ENCODE peak calls at places on chromosomes 6 and 20, in four cellular contexts. One of them, this sample, is unnamed. For H3K4me1, the result is how much of the 10 kb centered on the place peaks cover.

GRCh38 chr20:4369798-4370124 is 351.9 kb upstream of the PRND start:
- DNase-seq in ovary: no peak
- DNase-seq in esophagus squamous epithelium: no peak
- DNase-seq in CD4-positive, alpha-beta memory T cell: peak
- DNase-seq in this sample: no peak

GRCh38 chr6:109743739-109744138 is 52.6 kb downstream of the FIG4 start:
- DNase-seq in ovary: no peak
- DNase-seq in esophagus squamous epithelium: no peak
- DNase-seq in CD4-positive, alpha-beta memory T cell: no peak
- DNase-seq in this sample: no peak

GRCh38 chr6:158654960-158655485 is 5.2 kb downstream of the SYTL3 start:
- DNase-seq in ovary: no peak
- DNase-seq in esophagus squamous epithelium: no peak
- DNase-seq in CD4-positive, alpha-beta memory T cell: no peak
- DNase-seq in this sample: no peak

GRCh38 chr6:14224359-14225103 is 107.0 kb downstream of the CD83 start:
- DNase-seq in ovary: no peak
- DNase-seq in esophagus squamous epithelium: no peak
- DNase-seq in CD4-positive, alpha-beta memory T cell: no peak
- DNase-seq in this sample: no peak

GRCh38 chr6:121917263-121917829 is 481.9 kb downstream of the GJA1 start:
- DNase-seq in ovary: no peak
- DNase-seq in esophagus squamous epithelium: no peak
- DNase-seq in CD4-positive, alpha-beta memory T cell: no peak
- DNase-seq in this sample: no peak

GRCh38 chr6:105087571-105088211 is 92.1 kb downstream of the POPDC3 start:
- DNase-seq in ovary: peak
- DNase-seq in esophagus squamous epithelium: no peak
- DNase-seq in CD4-positive, alpha-beta memory T cell: peak
- DNase-seq in this sample: no peak

GRCh38 chr20:1165521-1165920 is 19.3 kb downstream of the TMEM74B start:
- DNase-seq in ovary: no peak
- DNase-seq in esophagus squamous epithelium: no peak
- DNase-seq in CD4-positive, alpha-beta memory T cell: no peak
- DNase-seq in this sample: no peak

GRCh38 chr6:31407699-31408098 is 4.3 kb downstream of the MICA start:
- DNase-seq in ovary: no peak
- DNase-seq in esophagus squamous epithelium: no peak
- DNase-seq in CD4-positive, alpha-beta memory T cell: no peak
- DNase-seq in this sample: no peak

GRCh38 chr6:125789576-125790402 is 971 bp upstream of the NCOA7 start:
- DNase-seq in ovary: peak
- DNase-seq in esophagus squamous epithelium: no peak
- DNase-seq in CD4-positive, alpha-beta memory T cell: peak
- DNase-seq in this sample: no peak

GRCh38 chr20:58550661-58551060 is 35.5 kb upstream of the APCDD1L start:
- DNase-seq in ovary: no peak
- DNase-seq in esophagus squamous epithelium: no peak
- DNase-seq in CD4-positive, alpha-beta memory T cell: no peak
- DNase-seq in this sample: no peak

GRCh38 chr6:113763311-113763766 is 93.8 kb upstream of the MARCKS start:
- DNase-seq in ovary: no peak
- DNase-seq in esophagus squamous epithelium: no peak
- DNase-seq in CD4-positive, alpha-beta memory T cell: no peak
- DNase-seq in this sample: no peak

GRCh38 chr20:47352332-47353223 is 3.9 kb downstream of the ZMYND8 start:
- DNase-seq in ovary: peak
- DNase-seq in esophagus squamous epithelium: no peak
- DNase-seq in CD4-positive, alpha-beta memory T cell: no peak
- DNase-seq in this sample: no peak

GRCh38 chr6:144543006-144543871 is 258.1 kb downstream of the UTRN start:
- DNase-seq in ovary: no peak
- DNase-seq in esophagus squamous epithelium: no peak
- DNase-seq in CD4-positive, alpha-beta memory T cell: no peak
- DNase-seq in this sample: no peak

GRCh38 chr6:15443119-15443518 is 197.2 kb downstream of the JARID2 start:
- DNase-seq in ovary: no peak
- DNase-seq in esophagus squamous epithelium: no peak
- DNase-seq in CD4-positive, alpha-beta memory T cell: no peak
- DNase-seq in this sample: no peak

GRCh38 chr6:3841711-3842565 is 7.2 kb upstream of the FAM50B start:
- DNase-seq in ovary: no peak
- DNase-seq in esophagus squamous epithelium: no peak
- DNase-seq in CD4-positive, alpha-beta memory T cell: no peak
- DNase-seq in this sample: no peak

GRCh38 chr6:15384901-15385300 is 139.0 kb downstream of the JARID2 start:
- DNase-seq in ovary: no peak
- DNase-seq in esophagus squamous epithelium: no peak
- DNase-seq in CD4-positive, alpha-beta memory T cell: no peak
- DNase-seq in this sample: no peak

GRCh38 chr6:26328265-26328844 is 36.6 kb upstream of the BTN3A2 start:
- DNase-seq in ovary: no peak
- DNase-seq in esophagus squamous epithelium: no peak
- DNase-seq in CD4-positive, alpha-beta memory T cell: peak
- DNase-seq in this sample: no peak

GRCh38 chr20:3788685-3789155 is 2.2 kb upstream of the CENPB start:
- DNase-seq in ovary: no peak
- DNase-seq in esophagus squamous epithelium: no peak
- DNase-seq in CD4-positive, alpha-beta memory T cell: no peak
- DNase-seq in this sample: no peak

GRCh38 chr20:884983-885952 is 30.9 kb downstream of the ANGPT4 start:
- DNase-seq in ovary: peak
- DNase-seq in esophagus squamous epithelium: no peak
- DNase-seq in CD4-positive, alpha-beta memory T cell: no peak
- DNase-seq in this sample: no peak

GRCh38 chr6:113734886-113735481 is 122.2 kb upstream of the MARCKS start:
- DNase-seq in ovary: no peak
- DNase-seq in esophagus squamous epithelium: no peak
- DNase-seq in CD4-positive, alpha-beta memory T cell: no peak
- DNase-seq in this sample: no peak

GRCh38 chr6:118712955-118713354 is 61.6 kb upstream of the CEP85L start:
- DNase-seq in ovary: no peak
- DNase-seq in esophagus squamous epithelium: no peak
- DNase-seq in CD4-positive, alpha-beta memory T cell: no peak
- DNase-seq in this sample: no peak

GRCh38 chr6:912871-913663 is 220.1 kb upstream of the EXOC2 start:
- DNase-seq in ovary: no peak
- DNase-seq in esophagus squamous epithelium: no peak
- DNase-seq in CD4-positive, alpha-beta memory T cell: no peak
- DNase-seq in this sample: no peak

GRCh38 chr6:105875974-105876640 is 210.0 kb upstream of the PRDM1 start:
- DNase-seq in ovary: no peak
- DNase-seq in esophagus squamous epithelium: no peak
- DNase-seq in CD4-positive, alpha-beta memory T cell: no peak
- DNase-seq in this sample: no peak

GRCh38 chr6:1700283-1700967 is 90.7 kb downstream of the FOXC1 start:
- DNase-seq in ovary: no peak
- DNase-seq in esophagus squamous epithelium: no peak
- DNase-seq in CD4-positive, alpha-beta memory T cell: no peak
- DNase-seq in this sample: no peak

GRCh38 chr6:91144161-91144560 is 557.3 kb upstream of the MAP3K7 start:
- DNase-seq in ovary: no peak
- DNase-seq in esophagus squamous epithelium: no peak
- DNase-seq in CD4-positive, alpha-beta memory T cell: no peak
- DNase-seq in this sample: no peak

GRCh38 chr6:38239719-38240451 is 399.8 kb downstream of the BTBD9 start:
- DNase-seq in ovary: no peak
- DNase-seq in esophagus squamous epithelium: no peak
- DNase-seq in CD4-positive, alpha-beta memory T cell: no peak
- DNase-seq in this sample: no peak

GRCh38 chr6:35496036-35496850 is 636 bp downstream of the TEAD3 start:
- DNase-seq in ovary: no peak
- DNase-seq in esophagus squamous epithelium: no peak
- DNase-seq in CD4-positive, alpha-beta memory T cell: no peak
- DNase-seq in this sample: no peak

GRCh38 chr20:20549699-20550098 is 162.7 kb downstream of the RALGAPA2 start:
- DNase-seq in ovary: no peak
- DNase-seq in esophagus squamous epithelium: no peak
- DNase-seq in CD4-positive, alpha-beta memory T cell: no peak
- DNase-seq in this sample: no peak

GRCh38 chr6:140045116-140045515 is 670.7 kb upstream of the CITED2 start:
- DNase-seq in ovary: no peak
- DNase-seq in esophagus squamous epithelium: no peak
- DNase-seq in CD4-positive, alpha-beta memory T cell: no peak
- DNase-seq in this sample: no peak

GRCh38 chr6:169121013-169121412 is 132.6 kb downstream of the THBS2 start:
- DNase-seq in ovary: no peak
- DNase-seq in esophagus squamous epithelium: no peak
- DNase-seq in CD4-positive, alpha-beta memory T cell: no peak
- DNase-seq in this sample: no peak

GRCh38 chr20:5933802-5934436 is 16.4 kb downstream of the TRMT6 start:
- DNase-seq in ovary: no peak
- DNase-seq in esophagus squamous epithelium: no peak
- DNase-seq in CD4-positive, alpha-beta memory T cell: peak
- DNase-seq in this sample: no peak

GRCh38 chr6:108564178-108564577 is 3.5 kb downstream of the FOXO3 start:
- DNase-seq in ovary: no peak
- DNase-seq in esophagus squamous epithelium: no peak
- DNase-seq in CD4-positive, alpha-beta memory T cell: no peak
- DNase-seq in this sample: no peak

DNA sequence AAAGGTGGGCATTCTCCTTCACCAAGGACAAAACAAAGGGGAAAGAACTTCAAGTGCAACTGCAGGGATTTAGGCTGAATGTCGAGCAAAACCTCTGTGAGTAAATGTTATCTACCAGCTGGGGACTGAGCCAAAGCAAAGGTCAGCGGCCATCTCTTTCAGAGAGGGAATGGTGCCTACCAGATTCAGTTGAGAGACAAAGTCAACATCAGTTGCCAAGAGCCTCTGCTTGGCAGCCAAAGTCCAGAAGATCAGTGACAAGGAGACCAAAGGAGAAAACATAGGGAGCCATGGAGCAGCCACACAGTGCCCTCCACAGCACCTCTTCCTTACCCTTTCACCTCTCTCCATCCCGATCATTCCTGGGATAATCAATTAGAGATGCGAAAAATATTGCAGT is 472.5 kb downstream of the KIF16B start:
- DNase-seq in ovary: no peak
- DNase-seq in esophagus squamous epithelium: no peak
- DNase-seq in CD4-positive, alpha-beta memory T cell: no peak
- DNase-seq in this sample: no peak
- H3K4me1 ChIP-seq in ovary: under half
- H3K4me1 ChIP-seq in esophagus squamous epithelium: under half
- H3K4me1 ChIP-seq in CD4-positive, alpha-beta memory T cell: under half
- H3K4me1 ChIP-seq in this sample: under half

DNA sequence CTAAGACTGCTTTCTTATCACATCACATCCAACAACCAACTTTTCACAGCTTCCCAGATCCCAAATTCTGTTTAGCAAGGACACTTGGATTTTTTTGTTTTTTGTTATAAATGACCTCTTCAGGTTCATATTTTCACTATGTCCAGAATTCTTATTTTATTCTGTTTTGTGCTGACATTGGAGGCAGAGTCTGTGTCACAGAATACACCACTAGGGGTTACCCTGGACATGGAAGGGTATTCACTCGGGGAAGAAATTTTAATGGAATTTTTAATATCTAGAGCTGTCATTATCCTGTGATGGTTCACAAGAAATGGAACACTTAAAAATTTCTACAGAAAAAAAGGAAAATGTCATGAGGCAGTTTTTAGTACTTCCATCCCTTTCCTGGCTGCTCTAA is 12.0 kb upstream of the SLC2A12 start:
- DNase-seq in ovary: no peak
- DNase-seq in esophagus squamous epithelium: no peak
- DNase-seq in CD4-positive, alpha-beta memory T cell: no peak
- DNase-seq in this sample: no peak
- H3K4me1 ChIP-seq in ovary: under half
- H3K4me1 ChIP-seq in esophagus squamous epithelium: under half
- H3K4me1 ChIP-seq in CD4-positive, alpha-beta memory T cell: under half
- H3K4me1 ChIP-seq in this sample: under half

GRCh38 chr20:45353746-45354145 is 5.5 kb upstream of the SDC4 start:
- DNase-seq in ovary: no peak
- DNase-seq in esophagus squamous epithelium: no peak
- DNase-seq in CD4-positive, alpha-beta memory T cell: no peak
- DNase-seq in this sample: no peak

GRCh38 chr20:45354423-45355208 is 6.4 kb upstream of the SDC4 start:
- DNase-seq in ovary: no peak
- DNase-seq in esophagus squamous epithelium: no peak
- DNase-seq in CD4-positive, alpha-beta memory T cell: no peak
- DNase-seq in this sample: no peak

GRCh38 chr20:45352729-45353128 is 4.5 kb upstream of the SDC4 start:
- DNase-seq in ovary: no peak
- DNase-seq in esophagus squamous epithelium: no peak
- DNase-seq in CD4-positive, alpha-beta memory T cell: no peak
- DNase-seq in this sample: no peak

GRCh38 chr20:45355685-45356084 is 7.3 kb upstream of the SYS1 start:
- DNase-seq in ovary: no peak
- DNase-seq in esophagus squamous epithelium: no peak
- DNase-seq in CD4-positive, alpha-beta memory T cell: no peak
- DNase-seq in this sample: no peak

DNA sequence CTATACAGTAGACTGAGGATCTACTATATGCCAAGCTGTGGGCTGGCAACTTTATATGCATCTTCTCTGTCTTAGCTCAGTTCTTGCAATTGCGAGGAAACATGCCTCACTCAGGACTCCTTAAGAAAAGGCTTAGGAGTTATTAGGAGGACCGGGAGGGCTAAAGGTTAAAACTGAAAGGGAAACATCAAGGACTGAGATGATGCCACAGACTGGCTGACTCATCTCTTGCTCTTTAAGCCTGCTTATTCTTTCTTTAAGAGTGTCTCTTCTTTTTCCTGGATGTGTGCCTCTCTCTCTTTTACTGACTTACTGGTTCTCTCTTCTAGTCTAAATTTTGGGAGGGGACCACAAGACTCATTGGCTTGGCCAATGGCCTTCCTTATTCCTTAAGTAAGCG is 7.0 kb upstream of the SDC4 start:
- DNase-seq in ovary: no peak
- DNase-seq in esophagus squamous epithelium: no peak
- DNase-seq in CD4-positive, alpha-beta memory T cell: no peak
- DNase-seq in this sample: no peak
- H3K4me1 ChIP-seq in ovary: under half
- H3K4me1 ChIP-seq in esophagus squamous epithelium: under half
- H3K4me1 ChIP-seq in CD4-positive, alpha-beta memory T cell: under half
- H3K4me1 ChIP-seq in this sample: under half

DNA sequence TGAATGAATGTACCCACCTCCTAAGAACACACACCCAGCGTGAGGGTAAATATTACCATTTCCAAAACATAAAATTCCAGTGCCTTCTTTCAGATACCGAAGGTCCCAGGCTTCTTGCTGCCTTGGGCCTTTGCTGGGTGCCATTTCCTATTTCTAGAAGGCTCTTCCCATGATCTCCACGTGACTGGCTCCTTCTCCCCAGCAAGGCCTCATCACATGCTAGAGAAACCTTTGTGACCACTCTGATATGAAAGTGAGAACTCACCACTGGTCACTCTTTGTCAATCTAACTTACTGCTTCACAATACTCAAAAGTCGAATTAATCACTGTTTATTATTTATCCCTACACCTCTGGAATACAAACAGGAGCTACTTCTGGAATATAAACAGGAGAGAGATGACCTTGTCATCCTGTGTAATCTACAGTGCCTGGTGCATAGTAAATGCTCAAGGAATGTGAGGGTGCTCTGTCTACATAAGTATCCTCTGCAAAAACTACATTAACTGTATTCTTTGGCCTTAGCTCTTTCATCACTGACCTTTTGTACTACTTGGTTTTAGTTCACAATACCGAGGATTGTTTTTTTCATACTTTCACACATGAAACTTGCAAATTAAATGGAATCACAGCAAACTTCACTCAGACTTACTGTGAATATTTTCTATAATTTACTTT is 1.6 kb downstream of the STX7 start:
- DNase-seq in ovary: peak
- DNase-seq in esophagus squamous epithelium: no peak
- DNase-seq in CD4-positive, alpha-beta memory T cell: no peak
- DNase-seq in this sample: no peak
- H3K4me1 ChIP-seq in ovary: under half
- H3K4me1 ChIP-seq in esophagus squamous epithelium: under half
- H3K4me1 ChIP-seq in CD4-positive, alpha-beta memory T cell: under half
- H3K4me1 ChIP-seq in this sample: under half